ENCODE peak calls at places on chromosome 12, in five cellular contexts. P, V, A, T and M are unnamed samples.

GRCh38 chr12:112843272-112843671 is 51.7 kb downstream of the RPH3A start:
- DNase-seq in P (no peak), A (no peak), T (no peak), V (no peak), M (no peak)

GRCh38 chr12:104410786-104411185 is 46.0 kb upstream of the CHST11 start:
- DNase-seq in V (no peak), P (no peak), A (no peak), T (no peak), M (no peak)

GRCh38 chr12:31659087-31659942 is at the start of gene ETFBKMT:
- DNase-seq in T (peak; percentile 93), A (peak; percentile 93), V (peak; percentile 90), P (peak; percentile 89), M (peak; percentile 92)

GRCh38 chr12:62933220-62933870 is 1.6 kb downstream of the PPM1H start:
- DNase-seq in V (peak; percentile 52), A (peak; percentile 50), P (peak; percentile 24), T (no peak), M (no peak)

GRCh38 chr12:7108928-7109920 is at the start of gene C1RL:
- DNase-seq in T (peak; percentile 97), V (peak; percentile 89), A (peak; percentile 96), P (peak; percentile 74), M (peak; percentile 90)

GRCh38 chr12:119931402-119931801 is 54.3 kb upstream of the CIT start:
- DNase-seq in T (no peak), P (no peak), V (no peak), A (no peak), M (no peak)

GRCh38 chr12:110600254-110600653 is 13.7 kb upstream of the TCTN1 start:
- DNase-seq in T (no peak), P (peak; percentile 59), A (no peak), V (peak; percentile 70), M (no peak)

GRCh38 chr12:121789233-121789781 is 4.2 kb downstream of the RHOF start:
- DNase-seq in V (no peak), T (no peak), P (no peak), A (no peak), M (no peak)

GRCh38 chr12:57237952-57238853 is 8.7 kb downstream of the SHMT2 start:
- DNase-seq in T (peak; percentile 83), A (no peak), V (no peak), P (no peak), M (no peak)

GRCh38 chr12:116710367-116710766 is 27.5 kb downstream of the SPRING1 start:
- DNase-seq in T (no peak), A (no peak), V (no peak), P (no peak), M (no peak)

GRCh38 chr12:102479099-102479887 is 1.1 kb downstream of the IGF1 start:
- DNase-seq in P (no peak), A (no peak), V (no peak), T (no peak), M (no peak)

GRCh38 chr12:64678248-64678647 is 68.0 kb downstream of the RASSF3 start:
- DNase-seq in A (no peak), T (no peak), V (no peak), P (no peak), M (no peak)

GRCh38 chr12:96774501-96775256 is 132.4 kb upstream of the NEDD1 start:
- DNase-seq in V (no peak), P (no peak), A (no peak), T (no peak), M (no peak)

GRCh38 chr12:105289114-105289904 is 41.2 kb upstream of the C12orf75 start:
- DNase-seq in A (no peak), V (peak; percentile 21), T (no peak), P (peak; percentile 52), M (no peak)

GRCh38 chr12:69898236-69898635 is 73.2 kb downstream of the MYRFL start:
- DNase-seq in T (no peak), A (no peak), P (no peak), V (no peak), M (peak; percentile 58)

GRCh38 chr12:6460751-6461371 is 9.0 kb downstream of the TAPBPL start:
- DNase-seq in V (no peak), P (no peak), T (no peak), A (no peak), M (no peak)

GRCh38 chr12:3727877-3728632 is 24.9 kb downstream of the CRACR2A start:
- DNase-seq in A (no peak), P (no peak), V (no peak), T (no peak), M (no peak)

GRCh38 chr12:29858270-29858786 is 74.6 kb upstream of the TMTC1 start:
- DNase-seq in P (no peak), T (no peak), V (no peak), A (no peak), M (no peak)

GRCh38 chr12:666766-667308 is 3.6 kb upstream of the NINJ2 start:
- DNase-seq in T (no peak), A (no peak), P (no peak), V (no peak), M (no peak)

GRCh38 chr12:25395227-25395626 is 144.5 kb upstream of the KRAS start:
- DNase-seq in P (no peak), T (no peak), V (no peak), A (no peak), M (no peak)
- H3K4me1 ChIP-seq in P (no peaks in the 10 kb centered on the region), T (no peaks in the 10 kb centered on the region), V (no peaks in the 10 kb centered on the region), A (no peaks in the 10 kb centered on the region), M (no peaks in the 10 kb centered on the region)

DNA sequence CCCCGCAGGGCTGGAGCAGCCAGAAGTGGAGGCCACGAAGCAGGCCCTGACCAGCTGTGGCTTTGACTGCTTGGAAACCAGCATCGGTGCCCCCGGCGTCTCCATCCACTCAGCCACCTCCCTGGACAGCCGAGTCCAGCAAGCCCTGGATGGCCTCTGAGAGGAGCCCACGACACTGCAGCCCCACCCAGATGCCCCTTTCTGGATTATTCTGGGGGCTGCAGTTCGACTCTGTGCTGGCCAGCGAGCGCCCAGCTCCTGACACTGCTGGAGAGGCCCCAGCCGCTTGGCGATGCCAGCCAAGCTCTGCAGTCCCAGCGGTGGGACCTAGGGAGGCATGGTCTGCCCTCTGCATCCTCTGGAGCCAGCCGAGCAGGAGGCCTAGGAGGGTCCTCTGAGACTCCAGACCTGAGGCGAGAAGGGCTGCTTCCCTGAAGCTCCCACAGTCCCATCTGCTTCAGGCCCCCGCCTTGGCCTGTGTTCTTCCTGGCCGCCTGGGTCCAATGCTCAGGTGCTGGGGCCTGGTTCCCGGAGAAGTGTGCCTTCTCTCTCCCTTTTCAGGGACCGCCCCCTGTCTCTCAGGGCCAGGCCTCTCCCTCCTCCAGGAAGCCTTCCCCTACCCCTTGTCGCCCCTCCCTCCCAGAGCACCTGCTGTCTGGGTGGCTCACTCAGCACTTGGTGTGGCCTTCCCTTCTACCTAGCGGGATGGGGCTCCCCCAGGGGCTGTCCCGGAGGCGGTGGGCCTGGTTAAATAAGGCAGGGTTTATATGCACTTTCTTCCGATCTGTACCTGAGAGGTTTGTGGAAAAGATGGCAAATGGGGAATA is 23.0 kb downstream of the MVK start:
- DNase-seq in V (no peak), A (no peak), P (no peak), T (no peak), M (no peak)
- H3K4me1 ChIP-seq in V (peaks cover 28% of the 10 kb centered on the region), A (no peaks in the 10 kb centered on the region), P (peaks cover 3% of the 10 kb centered on the region), T (no peaks in the 10 kb centered on the region), M (peaks cover 4% of the 10 kb centered on the region)

GRCh38 chr12:67280088-67280487 is 10.9 kb downstream of the CAND1 start:
- DNase-seq in P (no peak), V (no peak), A (no peak), T (no peak), M (no peak)
- H3K4me1 ChIP-seq in P (no peaks in the 10 kb centered on the region), V (peaks cover 12% of the 10 kb centered on the region), A (no peaks in the 10 kb centered on the region), T (peaks cover 6% of the 10 kb centered on the region), M (no peaks in the 10 kb centered on the region)

DNA sequence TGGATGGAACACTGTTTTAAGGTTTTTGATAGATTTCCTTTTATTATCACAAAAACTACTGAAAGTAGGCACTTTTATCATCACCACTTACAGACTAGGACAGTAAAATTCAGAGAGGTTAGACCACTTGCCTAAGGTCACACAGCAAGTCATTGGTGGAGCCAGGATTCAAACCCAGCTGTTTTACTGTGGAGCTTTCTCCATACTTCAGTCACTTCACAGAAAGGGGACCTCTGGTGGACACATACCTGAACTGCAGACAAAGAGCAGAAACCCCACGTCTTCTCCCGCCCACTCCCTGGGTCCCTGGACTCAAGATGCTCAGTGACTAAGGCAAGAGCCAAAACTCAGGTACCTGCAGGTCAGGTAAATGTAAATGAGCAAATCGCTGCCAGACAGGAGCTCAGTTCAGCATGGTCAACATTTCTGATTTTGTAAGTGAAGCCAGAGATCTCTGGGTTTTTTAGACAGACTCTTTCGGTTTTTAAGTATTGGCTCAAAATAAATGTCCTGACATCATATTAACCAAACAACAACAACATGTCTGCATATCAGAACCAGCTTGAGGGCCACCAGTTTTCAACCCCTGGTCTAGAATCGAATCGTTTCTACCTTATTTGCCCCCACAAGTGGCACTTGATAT is 111.0 kb downstream of the KSR2 start:
- DNase-seq in A (peak; percentile 58), V (peak; percentile 35), P (peak; percentile 58), T (no peak), M (no peak)
- H3K4me1 ChIP-seq in A (no peaks in the 10 kb centered on the region), V (peaks cover 15% of the 10 kb centered on the region), P (no peaks in the 10 kb centered on the region), T (no peaks in the 10 kb centered on the region), M (no peaks in the 10 kb centered on the region)

GRCh38 chr12:51475543-51475942 is 50.9 kb downstream of the SLC4A8 start:
- DNase-seq in A (no peak), V (no peak), P (no peak), T (no peak), M (no peak)
- H3K4me1 ChIP-seq in A (no peaks in the 10 kb centered on the region), V (peaks cover 13% of the 10 kb centered on the region), P (peaks cover 3% of the 10 kb centered on the region), T (no peaks in the 10 kb centered on the region), M (no peaks in the 10 kb centered on the region)